ENCODE peak calls at places on chromosome 1, in four cellular contexts. K is breast epithelium; F is activated T-cell treated with anti-CD3 and anti-CD28 coated beads, Interleukin-2, amount 50 U/mL, for 72 hours; B is ELF-1. O is an unnamed sample.

GRCh38 chr1:181482521-181483083 is 715 bp upstream of the CACNA1E start:
- DNase-seq in K (no peak), F (peak; percentile 60), B (peak; percentile 79), O (no peak)

GRCh38 chr1:13762642-13763041 is 62.7 kb downstream of the PRDM2 start:
- DNase-seq in K (no peak), F (no peak), B (no peak), O (no peak)

GRCh38 chr1:54407957-54408700 is 1.9 kb upstream of the SSBP3 start:
- DNase-seq in K (peak; percentile 59), F (peak; percentile 7), B (peak; percentile 75), O (peak; percentile 87)

GRCh38 chr1:106785136-106785535 is 271.3 kb upstream of the PRMT6 start:
- DNase-seq in K (no peak), F (no peak), B (no peak), O (no peak)

GRCh38 chr1:205517763-205518162 is 13.3 kb downstream of the CDK18 start:
- DNase-seq in K (no peak), F (no peak), B (no peak), O (no peak)

GRCh38 chr1:201570886-201571624 is 32.1 kb downstream of the NAV1 start:
- DNase-seq in K (no peak), F (no peak), B (no peak), O (no peak)

GRCh38 chr1:246681822-246682221 is 42.4 kb upstream of the SCCPDH start:
- DNase-seq in K (no peak), F (no peak), B (peak; percentile 40), O (no peak)

GRCh38 chr1:180627411-180627810 is 4.4 kb upstream of the XPR1 start:
- DNase-seq in K (no peak), F (no peak), B (no peak), O (no peak)

GRCh38 chr1:66993076-66993475 is 60.9 kb downstream of the SLC35D1 start:
- DNase-seq in K (no peak), F (no peak), B (no peak), O (no peak)

GRCh38 chr1:167777253-167777618 is 55.5 kb downstream of the MPZL1 start:
- DNase-seq in K (no peak), F (no peak), B (no peak), O (no peak)

GRCh38 chr1:2046225-2046917 is 3.8 kb upstream of the PRKCZ start:
- DNase-seq in K (peak; percentile 34), F (peak; percentile 72), B (peak; percentile 93), O (no peak)

GRCh38 chr1:212686069-212686468 is 13.6 kb downstream of the BATF3 start:
- DNase-seq in K (no peak), F (peak; percentile 3), B (no peak), O (no peak)

GRCh38 chr1:174158767-174159252 is 510 bp upstream of the RABGAP1L start:
- DNase-seq in K (no peak), F (no peak), B (no peak), O (no peak)

GRCh38 chr1:64982134-64982533 is 15.8 kb upstream of the JAK1 start:
- DNase-seq in K (no peak), F (no peak), B (no peak), O (no peak)

GRCh38 chr1:91700771-91701493 is 185.0 kb downstream of the TGFBR3 start:
- DNase-seq in K (no peak), F (no peak), B (no peak), O (no peak)